ENCODE peak calls at places on chromosomes 3 and 15, in eight cellular contexts. R, U, E, A, Q, S, G and J are unnamed samples.

GRCh38 chr3:189830401-189830800 is 199.2 kb downstream of the TP63 start:
- DNase-seq in R (no peak), S (no peak), A (no peak), Q (no peak), E (no peak), G (no peak), U (no peak), J (no peak)

GRCh38 chr3:62252614-62253147 is 120.7 kb downstream of the FEZF2 start:
- DNase-seq in R (peak), G (no peak), S (no peak), E (peak), Q (no peak), U (no peak), A (no peak), J (no peak)

GRCh38 chr3:53478166-53478830 is 16.1 kb upstream of the CACNA1D start:
- DNase-seq in Q (no peak), S (no peak), R (no peak), G (no peak), E (no peak), U (no peak), A (no peak), J (no peak)

GRCh38 chr3:13687409-13687989 is 138.6 kb downstream of the FBLN2 start:
- DNase-seq in G (no peak), E (no peak), Q (no peak), A (peak), U (no peak), S (no peak), R (no peak), J (no peak)

GRCh38 chr15:50940506-50940905 is 32.0 kb downstream of the AP4E1 start:
- DNase-seq in E (no peak), S (no peak), A (no peak), Q (no peak), R (peak), G (no peak), U (no peak), J (no peak)

GRCh38 chr3:29618395-29619291 is 337.8 kb downstream of the RBMS3 start:
- DNase-seq in Q (no peak), A (no peak), S (no peak), G (no peak), E (no peak), R (peak), U (no peak), J (no peak)

GRCh38 chr15:48641416-48641815 is 4.1 kb downstream of the FBN1 start:
- DNase-seq in Q (peak), G (no peak), R (peak), E (no peak), S (no peak), U (no peak), A (peak), J (no peak)

GRCh38 chr15:29596266-29596665 is 226.0 kb downstream of the TJP1 start:
- DNase-seq in G (no peak), E (no peak), Q (peak), U (no peak), R (peak), S (no peak), A (no peak), J (no peak)

GRCh38 chr3:24401090-24401810 is 93.4 kb downstream of the THRB start:
- DNase-seq in R (peak), A (no peak), G (no peak), U (no peak), Q (no peak), E (no peak), S (no peak), J (no peak)

GRCh38 chr3:126476976-126477330 is 1.3 kb upstream of the ZXDC start:
- DNase-seq in U (no peak), E (no peak), S (no peak), A (no peak), G (peak), R (no peak), Q (no peak), J (no peak)

GRCh38 chr15:43249699-43250203 is 17.0 kb downstream of the TGM5 start:
- DNase-seq in U (peak), S (no peak), E (no peak), A (no peak), R (peak), Q (no peak), G (no peak), J (no peak)

GRCh38 chr15:63623231-63623969 is 26.2 kb downstream of the FBXL22 start:
- DNase-seq in Q (no peak), A (no peak), R (no peak), E (no peak), S (no peak), G (no peak), U (no peak), J (no peak)

GRCh38 chr15:78000089-78000926 is 77.2 kb downstream of the TBC1D2B start:
- DNase-seq in E (peak), G (peak), U (no peak), S (peak), R (peak), Q (peak), A (peak), J (peak)

GRCh38 chr3:5295191-5295690 is 107.7 kb downstream of the EDEM1 start:
- DNase-seq in G (no peak), Q (no peak), R (no peak), S (no peak), U (no peak), E (no peak), A (no peak), J (no peak)

GRCh38 chr3:101779808-101780366 is 876 bp downstream of the NXPE3 start:
- DNase-seq in S (no peak), R (peak), U (no peak), A (no peak), E (no peak), G (no peak), Q (no peak), J (peak)

GRCh38 chr3:186166491-186167288 is 57.8 kb upstream of the ETV5 start:
- DNase-seq in G (no peak), U (no peak), S (no peak), Q (no peak), E (no peak), A (no peak), R (no peak), J (no peak)

GRCh38 chr3:135503429-135504083 is 462.0 kb upstream of the PPP2R3A start:
- DNase-seq in E (peak), S (peak), G (peak), Q (peak), A (peak), U (peak), R (peak), J (peak)

GRCh38 chr15:53072077-53072476 is 281.9 kb upstream of the ONECUT1 start:
- DNase-seq in R (peak), U (no peak), G (peak), S (peak), Q (peak), E (peak), A (peak), J (peak)

GRCh38 chr3:16136042-16136441 is 38.4 kb upstream of the GALNT15 start:
- DNase-seq in U (no peak), S (no peak), Q (no peak), E (no peak), R (peak), A (peak), G (no peak), J (no peak)

GRCh38 chr3:69729350-69729919 is 9.8 kb upstream of the MITF start:
- DNase-seq in R (no peak), A (no peak), E (no peak), G (no peak), Q (no peak), S (no peak), U (no peak), J (no peak)

GRCh38 chr3:184145120-184145524 is 10.0 kb downstream of the EIF2B5 start:
- DNase-seq in E (no peak), U (no peak), Q (peak), A (peak), G (no peak), S (no peak), R (peak), J (peak)

GRCh38 chr3:63354160-63354559 is 76.1 kb downstream of the SYNPR start:
- DNase-seq in U (no peak), G (no peak), S (no peak), Q (no peak), R (no peak), A (no peak), E (no peak), J (no peak)

GRCh38 chr3:143158549-143158988 is 39.0 kb downstream of the CHST2 start:
- DNase-seq in U (peak), R (peak), G (no peak), Q (no peak), E (no peak), S (no peak), A (no peak), J (no peak)

GRCh38 chr3:170425491-170426239 is 7.0 kb downstream of the CLDN11 start:
- DNase-seq in S (peak), E (no peak), R (no peak), U (no peak), Q (no peak), A (peak), G (no peak), J (no peak)

GRCh38 chr3:190892328-190893011 is 30.0 kb upstream of the GMNC start:
- DNase-seq in G (no peak), E (no peak), S (no peak), Q (no peak), R (no peak), A (no peak), U (no peak), J (no peak)

GRCh38 chr3:16028604-16029003 is 145.9 kb upstream of the GALNT15 start:
- DNase-seq in Q (no peak), S (no peak), G (no peak), R (peak), E (no peak), A (no peak), U (no peak), J (no peak)

GRCh38 chr3:3800076-3800448 is 831 bp downstream of the LRRN1 start:
- DNase-seq in S (peak), R (no peak), E (no peak), U (no peak), A (no peak), G (peak), Q (no peak), J (peak)

GRCh38 chr3:65945480-65945879 is 93.2 kb downstream of the MAGI1 start:
- DNase-seq in G (no peak), E (no peak), Q (no peak), R (peak), U (no peak), A (no peak), S (no peak), J (no peak)

GRCh38 chr3:16546186-16547004 is 32.9 kb upstream of the RFTN1 start:
- DNase-seq in A (no peak), E (no peak), Q (no peak), R (no peak), U (no peak), G (no peak), S (no peak), J (no peak)

GRCh38 chr3:127722928-127723603 is 50.3 kb downstream of the ABTB1 start:
- DNase-seq in R (no peak), A (no peak), S (no peak), Q (no peak), E (no peak), G (no peak), U (no peak), J (no peak)

GRCh38 chr3:46848271-46849097 is 14.8 kb downstream of the MYL3 start:
- DNase-seq in Q (no peak), G (peak), E (no peak), R (peak), S (peak), U (no peak), A (no peak), J (peak)

GRCh38 chr3:181715601-181716340 is 4.0 kb downstream of the SOX2 start:
- DNase-seq in G (no peak), U (no peak), Q (no peak), R (no peak), S (no peak), E (no peak), A (no peak), J (no peak)

GRCh38 chr15:65184305-65184943 is 718 bp downstream of the CLPX start:
- DNase-seq in Q (peak), U (no peak), R (peak), S (peak), E (no peak), G (peak), A (peak), J (peak)

GRCh38 chr3:172260381-172260780 is 187.9 kb downstream of the GHSR start:
- DNase-seq in Q (no peak), A (no peak), G (no peak), U (peak), R (peak), E (no peak), S (no peak), J (no peak)
- TF ChIP-seq CTCF in Q (no peak), A (no peak), G (no peak), U (no peak), R (no peak), E (no peak), S (no peak), J (no peak)

GRCh38 chr15:57401546-57401945 is 25.2 kb downstream of the CGNL1 start:
- DNase-seq in Q (no peak), G (no peak), A (no peak), S (no peak), U (peak), E (no peak), R (no peak), J (no peak)
- TF ChIP-seq CTCF in Q (no peak), G (no peak), A (no peak), S (no peak), U (no peak), E (no peak), R (no peak), J (no peak)

GRCh38 chr3:107548601-107549000 is 25.8 kb downstream of the BBX start:
- DNase-seq in E (no peak), R (no peak), G (no peak), S (no peak), U (no peak), A (no peak), Q (no peak), J (no peak)
- TF ChIP-seq CTCF in E (no peak), R (no peak), G (no peak), S (no peak), U (no peak), A (no peak), Q (no peak), J (no peak)

GRCh38 chr3:123628996-123629746 is 44.3 kb upstream of the HACD2 start:
- DNase-seq in U (no peak), S (no peak), G (no peak), R (no peak), A (no peak), Q (no peak), E (no peak), J (no peak)

GRCh38 chr3:123626881-123627280 is 42.0 kb upstream of the HACD2 start:
- DNase-seq in R (no peak), G (no peak), S (no peak), A (no peak), U (no peak), Q (no peak), E (no peak), J (no peak)

GRCh38 chr3:123632161-123632655 is 47.4 kb upstream of the HACD2 start:
- DNase-seq in G (no peak), A (no peak), R (no peak), E (peak), S (no peak), U (no peak), Q (no peak), J (peak)

GRCh38 chr3:123627673-123628670 is 43.1 kb upstream of the HACD2 start:
- DNase-seq in Q (no peak), R (no peak), G (no peak), A (no peak), E (no peak), U (no peak), S (no peak), J (no peak)

GRCh38 chr3:123629747-123630047 is 44.8 kb upstream of the HACD2 start:
- DNase-seq in G (no peak), R (no peak), A (no peak), Q (no peak), U (no peak), S (no peak), E (no peak), J (no peak)
- TF ChIP-seq CTCF in G (no peak), R (no peak), A (no peak), Q (no peak), U (no peak), S (peak), E (no peak), J (no peak)

DNA sequence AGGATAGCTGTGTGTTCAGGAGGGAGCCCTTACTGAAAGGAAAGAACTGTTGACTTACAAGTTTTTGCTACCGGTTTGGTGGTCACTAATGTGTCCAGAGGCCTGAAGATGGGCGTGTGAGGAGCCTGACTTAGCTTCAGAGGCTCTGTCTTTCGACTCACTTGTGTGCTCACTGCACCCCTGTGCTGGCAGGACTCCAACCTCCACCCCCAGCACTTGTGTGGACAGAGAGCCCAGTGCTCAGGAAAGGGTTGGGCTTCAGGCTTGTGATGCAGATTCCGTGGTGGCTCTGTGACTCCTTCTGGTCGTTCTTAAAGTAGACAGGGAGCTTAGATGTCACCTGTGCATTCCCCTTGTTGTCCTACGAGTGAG is 100.9 kb downstream of the PGPEP1L start:
- DNase-seq in A (no peak), Q (peak), E (no peak), S (no peak), U (no peak), R (peak), G (peak), J (no peak)
- TF ChIP-seq CTCF in A (no peak), Q (no peak), E (no peak), S (no peak), U (no peak), R (no peak), G (no peak), J (no peak)

GRCh38 chr3:98994128-98994762 is 92.8 kb upstream of the DCBLD2 start:
- DNase-seq in A (no peak), S (no peak), R (peak), U (peak), Q (peak), G (no peak), E (peak), J (no peak)
- TF ChIP-seq CTCF in A (peak), S (peak), R (peak), U (peak), Q (peak), G (peak), E (peak), J (peak)

DNA sequence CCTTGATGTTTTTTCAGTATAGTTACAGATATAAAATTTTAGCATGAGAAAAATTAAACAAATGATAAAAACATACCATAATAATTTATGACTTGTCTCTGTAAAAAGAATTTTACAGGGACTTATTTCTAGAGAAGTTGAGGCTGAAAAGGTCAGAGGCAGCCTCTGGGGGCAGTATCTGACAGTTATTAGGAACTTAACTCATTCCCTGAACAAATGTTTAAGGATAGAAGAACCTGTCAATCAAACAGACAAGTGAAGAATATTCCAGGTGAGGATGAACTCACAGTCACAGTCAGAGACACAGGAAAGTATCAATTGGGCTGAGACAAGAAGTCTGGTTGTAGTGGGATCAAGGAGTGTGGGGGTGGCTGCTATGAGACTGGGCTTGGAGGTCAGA is 7.3 kb downstream of the MYLK start:
- DNase-seq in A (no peak), Q (no peak), S (no peak), E (no peak), G (no peak), U (no peak), R (no peak), J (no peak)
- TF ChIP-seq CTCF in A (no peak), Q (peak), S (peak), E (peak), G (no peak), U (peak), R (peak), J (no peak)